ENCODE peak calls at places on chromosomes 5 and 9, in nine cellular contexts. X, W, O, D, Z, Y, R, S and K are unnamed samples.

GRCh38 chr9:132077881-132078280 is 1.8 kb downstream of the MED27 start:
- DNase-seq in Y (no peak), Z (no peak), W (no peak), O (no peak), R (no peak), D (no peak), X (no peak), S (no peak), K (no peak)

GRCh38 chr5:115685966-115686691 is 60.3 kb upstream of the TMED7 start:
- DNase-seq in D (peak), X (no peak), O (no peak), Y (no peak), W (no peak), Z (no peak), S (no peak), R (no peak), K (no peak)

GRCh38 chr5:167050568-167051214 is 1240.8 kb upstream of the WWC1 start:
- DNase-seq in S (no peak), D (no peak), R (no peak), O (no peak), Y (no peak), X (no peak), Z (no peak), W (no peak), K (no peak)

GRCh38 chr5:159179556-159180305 is 29.6 kb downstream of the RNF145 start:
- DNase-seq in W (no peak), R (no peak), D (no peak), O (no peak), Z (no peak), X (no peak), S (no peak), Y (no peak), K (no peak)

GRCh38 chr9:89835676-89836075 is 230.9 kb downstream of the GADD45G start:
- DNase-seq in X (no peak), Z (no peak), S (no peak), O (no peak), Y (no peak), R (no peak), W (no peak), D (no peak), K (no peak)

GRCh38 chr9:89916001-89916635 is 311.3 kb downstream of the GADD45G start:
- DNase-seq in R (no peak), O (no peak), X (no peak), D (no peak), W (no peak), Y (no peak), S (no peak), Z (no peak), K (peak)

GRCh38 chr5:52869391-52869790 is 81.7 kb downstream of the ITGA1 start:
- DNase-seq in D (no peak), Z (no peak), S (no peak), O (no peak), Y (no peak), R (no peak), W (no peak), X (no peak), K (no peak)

GRCh38 chr5:114447084-114447773 is 85.4 kb downstream of the KCNN2 start:
- DNase-seq in R (no peak), X (no peak), O (peak), S (no peak), W (no peak), D (no peak), Z (no peak), Y (no peak), K (no peak)

GRCh38 chr9:113906411-113907110 is 30.5 kb downstream of the ZNF618 start:
- DNase-seq in W (no peak), Y (no peak), O (no peak), S (no peak), X (no peak), R (no peak), Z (no peak), D (no peak), K (no peak)

GRCh38 chr5:78907255-78907886 is 77.7 kb downstream of the ARSB start:
- DNase-seq in X (no peak), Z (no peak), Y (peak), W (peak), O (no peak), S (no peak), R (no peak), D (no peak), K (no peak)

GRCh38 chr5:111743993-111744392 is 13.0 kb downstream of the NREP start:
- DNase-seq in X (no peak), S (no peak), W (no peak), O (no peak), R (no peak), D (no peak), Y (no peak), Z (no peak), K (no peak)

GRCh38 chr9:81686614-81687520 is 2.5 kb downstream of the TLE1 start:
- DNase-seq in X (peak), Z (peak), O (peak), Y (no peak), S (no peak), D (peak), R (peak), W (no peak), K (peak)

GRCh38 chr5:131212471-131213021 is 41.8 kb downstream of the LYRM7 start:
- DNase-seq in Z (no peak), W (no peak), R (no peak), D (no peak), S (no peak), X (no peak), O (no peak), Y (no peak), K (no peak)

GRCh38 chr9:928363-929042 is 48.0 kb upstream of the DMRT3 start:
- DNase-seq in D (no peak), O (no peak), R (peak), Z (no peak), W (no peak), X (no peak), S (no peak), Y (no peak), K (peak)

GRCh38 chr5:136202800-136203199 is 9.8 kb upstream of the SMIM32 start:
- DNase-seq in R (no peak), Z (peak), Y (no peak), W (no peak), S (no peak), X (no peak), O (no peak), D (no peak), K (peak)

GRCh38 chr5:31153523-31153922 is 40.0 kb upstream of the CDH6 start:
- DNase-seq in S (no peak), Y (no peak), R (peak), X (no peak), D (no peak), Z (no peak), O (no peak), W (no peak), K (no peak)